ENCODE peak calls at places on chromosomes 11 and 22, in seven cellular contexts. One of them, this sample, is unnamed.

GRCh38 chr11:65503606-65503922 is 4.7 kb downstream of the MALAT1 start:
- DNase-seq in NCI-H526: no peak
- DNase-seq in Right ventricle myocardium inferior: no peak
- DNase-seq in activated CD4-positive, alpha-beta T cell treated with anti-CD3 and anti-CD28 coated beads, Interleukin-2, amount 50 U/mL, for 24 hours: no peak
- DNase-seq in LoVo: peak
- DNase-seq in stimulated activated CD8-positive, alpha-beta memory T cell treated with anti-CD3 and anti-CD28 coated beads, Interleukin-15, amount 100 ng/mL, for 24 hours: no peak
- DNase-seq in psoas muscle: no peak
- DNase-seq in this sample: no peak

GRCh38 chr11:64571410-64572091 is 19.5 kb upstream of the SLC22A12 start:
- DNase-seq in NCI-H526: no peak
- DNase-seq in Right ventricle myocardium inferior: no peak
- DNase-seq in activated CD4-positive, alpha-beta T cell treated with anti-CD3 and anti-CD28 coated beads, Interleukin-2, amount 50 U/mL, for 24 hours: no peak
- DNase-seq in LoVo: no peak
- DNase-seq in stimulated activated CD8-positive, alpha-beta memory T cell treated with anti-CD3 and anti-CD28 coated beads, Interleukin-15, amount 100 ng/mL, for 24 hours: no peak
- DNase-seq in psoas muscle: no peak
- DNase-seq in this sample: no peak

GRCh38 chr11:13761712-13762111 is 93.2 kb downstream of the FAR1 start:
- DNase-seq in NCI-H526: no peak
- DNase-seq in Right ventricle myocardium inferior: no peak
- DNase-seq in activated CD4-positive, alpha-beta T cell treated with anti-CD3 and anti-CD28 coated beads, Interleukin-2, amount 50 U/mL, for 24 hours: no peak
- DNase-seq in LoVo: no peak
- DNase-seq in stimulated activated CD8-positive, alpha-beta memory T cell treated with anti-CD3 and anti-CD28 coated beads, Interleukin-15, amount 100 ng/mL, for 24 hours: no peak
- DNase-seq in psoas muscle: no peak
- DNase-seq in this sample: no peak

GRCh38 chr22:20781272-20781990 is 7.5 kb downstream of the SERPIND1 start:
- DNase-seq in NCI-H526: no peak
- DNase-seq in Right ventricle myocardium inferior: no peak
- DNase-seq in activated CD4-positive, alpha-beta T cell treated with anti-CD3 and anti-CD28 coated beads, Interleukin-2, amount 50 U/mL, for 24 hours: no peak
- DNase-seq in LoVo: no peak
- DNase-seq in stimulated activated CD8-positive, alpha-beta memory T cell treated with anti-CD3 and anti-CD28 coated beads, Interleukin-15, amount 100 ng/mL, for 24 hours: no peak
- DNase-seq in psoas muscle: no peak
- DNase-seq in this sample: no peak

GRCh38 chr11:100978442-100978841 is 151.2 kb downstream of the PGR start:
- DNase-seq in NCI-H526: no peak
- DNase-seq in Right ventricle myocardium inferior: no peak
- DNase-seq in activated CD4-positive, alpha-beta T cell treated with anti-CD3 and anti-CD28 coated beads, Interleukin-2, amount 50 U/mL, for 24 hours: no peak
- DNase-seq in LoVo: no peak
- DNase-seq in stimulated activated CD8-positive, alpha-beta memory T cell treated with anti-CD3 and anti-CD28 coated beads, Interleukin-15, amount 100 ng/mL, for 24 hours: no peak
- DNase-seq in psoas muscle: no peak
- DNase-seq in this sample: no peak

GRCh38 chr11:104572279-104572678 is 326.0 kb downstream of the CASP12 start:
- DNase-seq in NCI-H526: no peak
- DNase-seq in Right ventricle myocardium inferior: no peak
- DNase-seq in activated CD4-positive, alpha-beta T cell treated with anti-CD3 and anti-CD28 coated beads, Interleukin-2, amount 50 U/mL, for 24 hours: no peak
- DNase-seq in LoVo: no peak
- DNase-seq in stimulated activated CD8-positive, alpha-beta memory T cell treated with anti-CD3 and anti-CD28 coated beads, Interleukin-15, amount 100 ng/mL, for 24 hours: no peak
- DNase-seq in psoas muscle: no peak
- DNase-seq in this sample: no peak

GRCh38 chr22:29225422-29226090 is 19.9 kb downstream of the EMID1 start:
- DNase-seq in NCI-H526: no peak
- DNase-seq in Right ventricle myocardium inferior: peak
- DNase-seq in activated CD4-positive, alpha-beta T cell treated with anti-CD3 and anti-CD28 coated beads, Interleukin-2, amount 50 U/mL, for 24 hours: no peak
- DNase-seq in LoVo: no peak
- DNase-seq in stimulated activated CD8-positive, alpha-beta memory T cell treated with anti-CD3 and anti-CD28 coated beads, Interleukin-15, amount 100 ng/mL, for 24 hours: no peak
- DNase-seq in psoas muscle: peak
- DNase-seq in this sample: peak

GRCh38 chr11:64900263-64900678 is 16.7 kb downstream of the ATG2A start:
- DNase-seq in NCI-H526: no peak
- DNase-seq in Right ventricle myocardium inferior: no peak
- DNase-seq in activated CD4-positive, alpha-beta T cell treated with anti-CD3 and anti-CD28 coated beads, Interleukin-2, amount 50 U/mL, for 24 hours: no peak
- DNase-seq in LoVo: no peak
- DNase-seq in stimulated activated CD8-positive, alpha-beta memory T cell treated with anti-CD3 and anti-CD28 coated beads, Interleukin-15, amount 100 ng/mL, for 24 hours: no peak
- DNase-seq in psoas muscle: no peak
- DNase-seq in this sample: no peak

GRCh38 chr11:42175203-42175602 is 715.8 kb upstream of the LRRC4C start:
- DNase-seq in NCI-H526: no peak
- DNase-seq in Right ventricle myocardium inferior: no peak
- DNase-seq in activated CD4-positive, alpha-beta T cell treated with anti-CD3 and anti-CD28 coated beads, Interleukin-2, amount 50 U/mL, for 24 hours: no peak
- DNase-seq in LoVo: no peak
- DNase-seq in stimulated activated CD8-positive, alpha-beta memory T cell treated with anti-CD3 and anti-CD28 coated beads, Interleukin-15, amount 100 ng/mL, for 24 hours: no peak
- DNase-seq in psoas muscle: no peak
- DNase-seq in this sample: no peak

GRCh38 chr11:103338621-103339484 is 229.6 kb downstream of the DYNC2H1 start:
- DNase-seq in NCI-H526: peak
- DNase-seq in Right ventricle myocardium inferior: no peak
- DNase-seq in activated CD4-positive, alpha-beta T cell treated with anti-CD3 and anti-CD28 coated beads, Interleukin-2, amount 50 U/mL, for 24 hours: no peak
- DNase-seq in LoVo: no peak
- DNase-seq in stimulated activated CD8-positive, alpha-beta memory T cell treated with anti-CD3 and anti-CD28 coated beads, Interleukin-15, amount 100 ng/mL, for 24 hours: no peak
- DNase-seq in psoas muscle: no peak
- DNase-seq in this sample: no peak

GRCh38 chr11:71119656-71120269 is 132.6 kb downstream of the SHANK2 start:
- DNase-seq in NCI-H526: no peak
- DNase-seq in Right ventricle myocardium inferior: no peak
- DNase-seq in activated CD4-positive, alpha-beta T cell treated with anti-CD3 and anti-CD28 coated beads, Interleukin-2, amount 50 U/mL, for 24 hours: no peak
- DNase-seq in LoVo: no peak
- DNase-seq in stimulated activated CD8-positive, alpha-beta memory T cell treated with anti-CD3 and anti-CD28 coated beads, Interleukin-15, amount 100 ng/mL, for 24 hours: no peak
- DNase-seq in psoas muscle: no peak
- DNase-seq in this sample: no peak

GRCh38 chr11:47269002-47269828 is 718 bp upstream of the MADD start:
- DNase-seq in NCI-H526: peak
- DNase-seq in Right ventricle myocardium inferior: peak
- DNase-seq in activated CD4-positive, alpha-beta T cell treated with anti-CD3 and anti-CD28 coated beads, Interleukin-2, amount 50 U/mL, for 24 hours: peak
- DNase-seq in LoVo: peak
- DNase-seq in stimulated activated CD8-positive, alpha-beta memory T cell treated with anti-CD3 and anti-CD28 coated beads, Interleukin-15, amount 100 ng/mL, for 24 hours: peak
- DNase-seq in psoas muscle: peak
- DNase-seq in this sample: peak

GRCh38 chr11:17648528-17648927 is 70.8 kb upstream of the MYOD1 start:
- DNase-seq in NCI-H526: no peak
- DNase-seq in Right ventricle myocardium inferior: no peak
- DNase-seq in activated CD4-positive, alpha-beta T cell treated with anti-CD3 and anti-CD28 coated beads, Interleukin-2, amount 50 U/mL, for 24 hours: no peak
- DNase-seq in LoVo: no peak
- DNase-seq in stimulated activated CD8-positive, alpha-beta memory T cell treated with anti-CD3 and anti-CD28 coated beads, Interleukin-15, amount 100 ng/mL, for 24 hours: no peak
- DNase-seq in psoas muscle: no peak
- DNase-seq in this sample: no peak

GRCh38 chr11:43736502-43737193 is 56.1 kb downstream of the HSD17B12 start:
- DNase-seq in NCI-H526: peak
- DNase-seq in Right ventricle myocardium inferior: no peak
- DNase-seq in activated CD4-positive, alpha-beta T cell treated with anti-CD3 and anti-CD28 coated beads, Interleukin-2, amount 50 U/mL, for 24 hours: no peak
- DNase-seq in LoVo: no peak
- DNase-seq in stimulated activated CD8-positive, alpha-beta memory T cell treated with anti-CD3 and anti-CD28 coated beads, Interleukin-15, amount 100 ng/mL, for 24 hours: no peak
- DNase-seq in psoas muscle: no peak
- DNase-seq in this sample: no peak

GRCh38 chr11:119585038-119585666 is 143.8 kb downstream of the NECTIN1 start:
- DNase-seq in NCI-H526: peak
- DNase-seq in Right ventricle myocardium inferior: no peak
- DNase-seq in activated CD4-positive, alpha-beta T cell treated with anti-CD3 and anti-CD28 coated beads, Interleukin-2, amount 50 U/mL, for 24 hours: no peak
- DNase-seq in LoVo: no peak
- DNase-seq in stimulated activated CD8-positive, alpha-beta memory T cell treated with anti-CD3 and anti-CD28 coated beads, Interleukin-15, amount 100 ng/mL, for 24 hours: no peak
- DNase-seq in psoas muscle: no peak
- DNase-seq in this sample: no peak

GRCh38 chr22:37032535-37033460 is 13.3 kb downstream of the MPST start:
- DNase-seq in NCI-H526: no peak
- DNase-seq in Right ventricle myocardium inferior: no peak
- DNase-seq in activated CD4-positive, alpha-beta T cell treated with anti-CD3 and anti-CD28 coated beads, Interleukin-2, amount 50 U/mL, for 24 hours: no peak
- DNase-seq in LoVo: peak
- DNase-seq in stimulated activated CD8-positive, alpha-beta memory T cell treated with anti-CD3 and anti-CD28 coated beads, Interleukin-15, amount 100 ng/mL, for 24 hours: no peak
- DNase-seq in psoas muscle: peak
- DNase-seq in this sample: no peak

GRCh38 chr11:10488581-10489443 is 33.7 kb downstream of the AMPD3 start:
- DNase-seq in NCI-H526: no peak
- DNase-seq in Right ventricle myocardium inferior: no peak
- DNase-seq in activated CD4-positive, alpha-beta T cell treated with anti-CD3 and anti-CD28 coated beads, Interleukin-2, amount 50 U/mL, for 24 hours: no peak
- DNase-seq in LoVo: peak
- DNase-seq in stimulated activated CD8-positive, alpha-beta memory T cell treated with anti-CD3 and anti-CD28 coated beads, Interleukin-15, amount 100 ng/mL, for 24 hours: no peak
- DNase-seq in psoas muscle: peak
- DNase-seq in this sample: no peak

GRCh38 chr22:42708393-42708792 is 12.3 kb downstream of the A4GALT start:
- DNase-seq in NCI-H526: no peak
- DNase-seq in Right ventricle myocardium inferior: no peak
- DNase-seq in activated CD4-positive, alpha-beta T cell treated with anti-CD3 and anti-CD28 coated beads, Interleukin-2, amount 50 U/mL, for 24 hours: no peak
- DNase-seq in LoVo: no peak
- DNase-seq in stimulated activated CD8-positive, alpha-beta memory T cell treated with anti-CD3 and anti-CD28 coated beads, Interleukin-15, amount 100 ng/mL, for 24 hours: no peak
- DNase-seq in psoas muscle: no peak
- DNase-seq in this sample: no peak

GRCh38 chr11:18705651-18706281 is 7.2 kb downstream of the TMEM86A start:
- DNase-seq in NCI-H526: no peak
- DNase-seq in Right ventricle myocardium inferior: no peak
- DNase-seq in activated CD4-positive, alpha-beta T cell treated with anti-CD3 and anti-CD28 coated beads, Interleukin-2, amount 50 U/mL, for 24 hours: no peak
- DNase-seq in LoVo: no peak
- DNase-seq in stimulated activated CD8-positive, alpha-beta memory T cell treated with anti-CD3 and anti-CD28 coated beads, Interleukin-15, amount 100 ng/mL, for 24 hours: no peak
- DNase-seq in psoas muscle: peak
- DNase-seq in this sample: peak

GRCh38 chr11:6737872-6738466 is 33.8 kb downstream of the OR2AG2 start:
- DNase-seq in NCI-H526: peak
- DNase-seq in Right ventricle myocardium inferior: no peak
- DNase-seq in activated CD4-positive, alpha-beta T cell treated with anti-CD3 and anti-CD28 coated beads, Interleukin-2, amount 50 U/mL, for 24 hours: no peak
- DNase-seq in LoVo: peak
- DNase-seq in stimulated activated CD8-positive, alpha-beta memory T cell treated with anti-CD3 and anti-CD28 coated beads, Interleukin-15, amount 100 ng/mL, for 24 hours: no peak
- DNase-seq in psoas muscle: no peak
- DNase-seq in this sample: no peak